ENCODE peak calls at places on chromosome 6, in five cellular contexts. K is uterus, V is body of pancreas, U is tibial nerve, Q is left lung. Y is an unnamed sample. For H3K9me3, the result is how much of the 10 kb centered on the place peaks cover.

GRCh38 chr6:148867851-148868250 is 121.0 kb downstream of the UST start:
- DNase-seq in K (no peak), V (no peak), Q (no peak), U (no peak), Y (no peak)

GRCh38 chr6:7805088-7805756 is 79.3 kb downstream of the BMP6 start:
- DNase-seq in K (no peak), U (no peak), Q (no peak), V (no peak), Y (no peak)

GRCh38 chr6:158698876-158699440 is 49.1 kb downstream of the SYTL3 start:
- DNase-seq in K (no peak), U (no peak), V (no peak), Q (no peak), Y (no peak)

GRCh38 chr6:17580518-17581048 is 19.5 kb upstream of the FAM8A1 start:
- DNase-seq in K (peak), Q (peak), V (peak), U (no peak), Y (no peak)

GRCh38 chr6:37007340-37008043 is 2.0 kb downstream of the FGD2 start:
- DNase-seq in U (no peak), Q (no peak), K (no peak), V (peak), Y (no peak)

GRCh38 chr6:6392214-6393068 is 72.0 kb upstream of the F13A1 start:
- DNase-seq in U (no peak), K (no peak), V (no peak), Q (no peak), Y (no peak)

GRCh38 chr6:93468291-93468690 is 48.9 kb upstream of the EPHA7 start:
- DNase-seq in Q (no peak), K (no peak), U (no peak), V (no peak), Y (no peak)

GRCh38 chr6:145110109-145110508 is 625.2 kb downstream of the EPM2A start:
- DNase-seq in K (no peak), V (no peak), U (no peak), Q (no peak), Y (no peak)

GRCh38 chr6:36128793-36129192 is 1.5 kb upstream of the MAPK13 start:
- DNase-seq in U (no peak), V (no peak), K (no peak), Q (no peak), Y (no peak)

DNA sequence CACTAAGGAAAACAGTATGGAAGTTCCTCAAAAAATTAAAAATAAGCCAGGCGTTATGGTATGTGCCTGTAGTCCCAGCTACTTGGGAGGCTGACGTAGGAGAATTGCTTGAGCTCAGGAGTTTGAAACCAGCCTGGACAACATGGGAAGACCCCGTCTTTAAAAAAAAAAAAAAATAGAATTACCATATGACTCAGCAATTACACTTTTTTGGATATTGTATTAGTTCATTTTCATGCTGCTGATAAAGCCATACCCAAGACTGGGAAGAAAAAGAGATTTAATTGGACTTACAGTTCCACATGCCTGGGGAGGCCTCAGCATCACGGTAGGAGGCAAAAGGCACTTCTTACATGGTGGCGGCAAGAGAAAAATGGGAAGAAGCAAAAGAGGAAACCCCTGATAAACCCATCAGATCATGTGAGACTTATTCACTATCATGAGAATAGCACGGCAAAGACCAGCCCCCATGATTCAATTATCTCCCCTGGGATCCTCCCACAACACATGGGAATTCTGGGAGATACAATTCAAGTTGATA is 10.8 kb upstream of the SMIM29 start:
- DNase-seq in V (no peak), Q (no peak), U (no peak), K (no peak), Y (no peak)
- H3K9me3 ChIP-seq in V (under half), Q (under half), U (under half), K (under half), Y (under half)

GRCh38 chr6:49933526-49933925 is 30.4 kb downstream of the DEFB114 start:
- DNase-seq in K (no peak), U (no peak), V (no peak), Q (peak), Y (no peak)

GRCh38 chr6:49934770-49935169 is 29.2 kb downstream of the DEFB114 start:
- DNase-seq in Q (no peak), U (no peak), V (no peak), K (no peak), Y (no peak)

GRCh38 chr6:49937811-49938210 is 26.2 kb downstream of the DEFB114 start:
- DNase-seq in V (no peak), K (no peak), Q (no peak), U (no peak), Y (no peak)

GRCh38 chr6:49937017-49937416 is 26.9 kb downstream of the DEFB114 start:
- DNase-seq in V (no peak), Q (no peak), U (no peak), K (no peak), Y (no peak)

GRCh38 chr6:49935387-49935786 is 28.6 kb downstream of the DEFB114 start:
- DNase-seq in U (no peak), Q (no peak), V (no peak), K (no peak), Y (no peak)
- H3K9me3 ChIP-seq in U (under half), Q (under half), V (under half), K (under half), Y (under half)

DNA sequence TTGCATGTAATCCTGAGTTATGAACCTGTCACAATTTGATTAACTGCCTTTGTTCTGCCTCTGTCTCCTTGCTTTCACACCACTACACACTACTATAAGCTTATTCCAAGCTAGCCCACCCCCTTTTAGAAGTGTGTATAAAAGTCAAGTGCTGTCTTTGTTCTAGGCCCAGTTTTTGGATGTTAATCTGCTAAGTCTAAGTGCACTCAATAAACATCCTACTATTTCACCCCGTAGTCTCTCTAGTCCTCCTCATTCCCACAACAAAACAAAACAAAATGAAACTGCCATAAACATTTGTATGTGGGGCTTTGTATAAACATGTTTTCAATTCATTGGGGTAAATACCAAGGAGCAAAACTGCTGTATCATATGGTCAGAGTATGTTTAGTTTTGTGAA is 16.1 kb upstream of the SPACA1 start:
- DNase-seq in Q (no peak), U (no peak), V (no peak), K (no peak), Y (no peak)
- H3K9me3 ChIP-seq in Q (under half), U (under half), V (under half), K (under half), Y (under half)

GRCh38 chr6:100452998-100453397 is 11.7 kb downstream of the SIM1 start:
- DNase-seq in U (no peak), Q (no peak), V (no peak), K (no peak), Y (no peak)
- H3K9me3 ChIP-seq in U (under half), Q (under half), V (under half), K (under half), Y (under half)

GRCh38 chr6:347951-348859 is 43.3 kb upstream of the IRF4 start:
- DNase-seq in K (no peak), Q (no peak), V (no peak), U (no peak), Y (no peak)

GRCh38 chr6:346389-347030 is 45.0 kb upstream of the IRF4 start:
- DNase-seq in K (peak), V (no peak), Q (no peak), U (no peak), Y (no peak)

GRCh38 chr6:345747-346388 is 45.7 kb upstream of the IRF4 start:
- DNase-seq in K (peak), Q (peak), V (peak), U (no peak), Y (no peak)

GRCh38 chr6:348860-349396 is 42.6 kb upstream of the IRF4 start:
- DNase-seq in V (no peak), U (no peak), Q (no peak), K (no peak), Y (no peak)

DNA sequence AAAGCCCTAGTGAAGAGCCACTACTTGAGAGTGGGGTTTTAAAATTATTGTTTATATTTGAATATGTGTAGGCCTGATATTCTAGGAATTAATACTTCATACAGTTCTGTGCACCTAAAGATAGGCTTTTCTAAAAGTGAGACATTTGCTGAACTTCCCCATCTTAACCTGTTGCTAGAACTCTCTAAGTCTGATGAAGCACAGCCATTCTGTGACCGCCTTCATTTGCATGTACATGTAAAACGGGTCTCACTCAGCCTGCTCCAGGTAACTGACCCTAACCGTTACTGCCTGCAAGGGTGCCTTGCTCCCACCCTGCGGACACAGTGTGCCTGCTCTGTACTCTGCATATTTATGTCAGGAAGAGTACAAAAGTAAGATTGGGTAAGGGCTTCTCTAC is 44.3 kb upstream of the IRF4 start:
- DNase-seq in K (no peak), Q (no peak), V (no peak), U (no peak), Y (no peak)
- H3K9me3 ChIP-seq in K (under half), Q (under half), V (under half), U (under half), Y (under half)

DNA sequence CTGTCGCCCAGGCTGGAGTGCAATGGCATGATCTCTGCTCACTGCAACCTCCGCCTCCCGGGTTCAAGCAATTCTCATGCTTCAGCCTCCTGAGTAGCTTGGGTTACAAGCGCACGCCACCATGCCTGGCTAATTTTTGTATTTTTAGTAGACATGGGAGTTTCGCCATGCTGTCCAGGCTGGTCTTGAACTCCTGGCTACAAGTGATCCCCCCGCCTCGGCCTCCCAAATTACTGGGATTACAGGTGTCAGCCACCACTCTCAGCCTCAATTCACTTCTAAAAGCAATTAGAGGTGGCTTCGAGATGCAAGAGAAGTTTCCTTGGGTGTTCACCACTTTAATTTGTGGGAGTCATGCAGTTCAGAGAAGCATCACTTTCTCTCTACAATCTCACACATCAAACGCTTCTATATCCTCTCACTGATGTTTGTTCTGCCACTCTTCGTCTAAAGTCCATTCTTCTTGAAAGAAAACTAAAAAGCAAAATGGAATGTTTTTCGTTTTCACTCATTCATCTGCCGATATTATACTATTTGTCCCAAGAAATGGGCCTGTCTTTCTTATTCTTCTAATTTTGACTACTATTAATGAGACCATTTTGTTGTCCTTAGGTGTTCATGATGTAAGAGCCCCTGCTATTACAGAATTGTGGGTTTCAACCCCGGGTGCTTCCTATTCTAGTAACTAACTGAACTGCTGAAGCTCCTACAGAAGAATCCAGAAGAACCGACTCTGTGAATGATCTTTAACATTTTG is 38.3 kb upstream of the ENPP1 start:
- DNase-seq in K (no peak), Q (no peak), U (no peak), V (no peak), Y (no peak)
- H3K9me3 ChIP-seq in K (under half), Q (under half), U (under half), V (under half), Y (under half)

GRCh38 chr6:72987305-72987704 is 238.0 kb downstream of the KHDC1L start:
- DNase-seq in Q (no peak), V (no peak), U (no peak), K (no peak), Y (no peak)

GRCh38 chr6:72984981-72985665 is 240.2 kb downstream of the KHDC1L start:
- DNase-seq in V (no peak), U (no peak), Q (no peak), K (no peak), Y (no peak)
- H3K9me3 ChIP-seq in V (under half), U (under half), Q (under half), K (under half), Y (under half)

DNA sequence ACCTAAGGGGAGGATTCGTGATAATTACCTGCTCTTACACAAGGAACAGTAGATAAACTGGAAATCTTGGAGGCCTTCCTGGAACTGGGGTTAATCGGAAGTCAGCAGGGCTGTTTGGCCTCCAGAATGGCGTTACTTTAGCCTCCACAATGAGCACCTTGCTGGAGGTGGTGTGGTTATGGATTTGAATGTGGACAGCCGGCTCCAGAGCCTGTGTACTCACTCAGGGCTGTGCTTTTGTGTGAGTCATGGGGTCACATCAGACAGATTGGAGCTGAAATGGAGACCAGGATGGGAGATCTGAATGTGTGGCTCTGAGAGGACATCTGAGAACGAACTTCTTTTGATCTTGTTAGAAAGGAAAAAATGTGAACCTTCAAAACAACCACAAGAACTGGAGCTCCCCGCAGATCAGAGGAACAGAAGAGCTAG is 30.4 kb downstream of the IGF2R start:
- DNase-seq in V (no peak), K (no peak), Q (no peak), U (no peak), Y (no peak)
- H3K9me3 ChIP-seq in V (under half), K (under half), Q (under half), U (under half), Y (under half)

Y was measured in T-helper 17 cell.